ENCODE peak calls at places on chromosome 11, in eight cellular contexts. One of them, this sample, is unnamed. For H3K4me1, the result is how much of the 10 kb centered on the place peaks cover.

GRCh38 chr11:10318527-10318802 is 13.6 kb downstream of the ADM start:
- DNase-seq in fibroblast of lung: no peak
- DNase-seq in OCI-LY7: peak
- DNase-seq in pancreas: no peak
- DNase-seq in hepatocyte: no peak
- DNase-seq in CD8-positive, alpha-beta T cell: no peak
- DNase-seq in iPS DF 6.9: no peak
- DNase-seq in transverse colon: peak
- DNase-seq in this sample: no peak

GRCh38 chr11:96342131-96342970 is 644 bp downstream of the MAML2 start:
- DNase-seq in fibroblast of lung: peak
- DNase-seq in OCI-LY7: peak
- DNase-seq in pancreas: no peak
- DNase-seq in hepatocyte: no peak
- DNase-seq in CD8-positive, alpha-beta T cell: no peak
- DNase-seq in iPS DF 6.9: no peak
- DNase-seq in transverse colon: no peak
- DNase-seq in this sample: no peak

GRCh38 chr11:42205518-42205917 is 746.1 kb upstream of the LRRC4C start:
- DNase-seq in fibroblast of lung: no peak
- DNase-seq in OCI-LY7: no peak
- DNase-seq in pancreas: no peak
- DNase-seq in hepatocyte: peak
- DNase-seq in CD8-positive, alpha-beta T cell: no peak
- DNase-seq in iPS DF 6.9: no peak
- DNase-seq in transverse colon: no peak
- DNase-seq in this sample: no peak

GRCh38 chr11:108786281-108786990 is 121.6 kb downstream of the DDX10 start:
- DNase-seq in fibroblast of lung: peak
- DNase-seq in OCI-LY7: no peak
- DNase-seq in pancreas: no peak
- DNase-seq in hepatocyte: no peak
- DNase-seq in CD8-positive, alpha-beta T cell: no peak
- DNase-seq in iPS DF 6.9: no peak
- DNase-seq in transverse colon: no peak
- DNase-seq in this sample: no peak

GRCh38 chr11:1049431-1049891 is 12.9 kb upstream of the MUC6 start:
- DNase-seq in fibroblast of lung: no peak
- DNase-seq in OCI-LY7: no peak
- DNase-seq in pancreas: peak
- DNase-seq in hepatocyte: no peak
- DNase-seq in CD8-positive, alpha-beta T cell: no peak
- DNase-seq in iPS DF 6.9: no peak
- DNase-seq in transverse colon: no peak
- DNase-seq in this sample: no peak

GRCh38 chr11:112289588-112290461 is 29.2 kb upstream of the PLET1 start:
- DNase-seq in fibroblast of lung: peak
- DNase-seq in OCI-LY7: peak
- DNase-seq in pancreas: peak
- DNase-seq in hepatocyte: peak
- DNase-seq in CD8-positive, alpha-beta T cell: peak
- DNase-seq in iPS DF 6.9: no peak
- DNase-seq in transverse colon: peak
- DNase-seq in this sample: peak

GRCh38 chr11:80163011-80163410 is 722.2 kb upstream of the TENM4 start:
- DNase-seq in fibroblast of lung: peak
- DNase-seq in OCI-LY7: no peak
- DNase-seq in pancreas: no peak
- DNase-seq in hepatocyte: peak
- DNase-seq in CD8-positive, alpha-beta T cell: no peak
- DNase-seq in iPS DF 6.9: no peak
- DNase-seq in transverse colon: no peak
- DNase-seq in this sample: no peak

GRCh38 chr11:12276831-12277475 is 100.4 kb upstream of the PARVA start:
- DNase-seq in fibroblast of lung: no peak
- DNase-seq in OCI-LY7: no peak
- DNase-seq in pancreas: no peak
- DNase-seq in hepatocyte: no peak
- DNase-seq in CD8-positive, alpha-beta T cell: no peak
- DNase-seq in iPS DF 6.9: no peak
- DNase-seq in transverse colon: no peak
- DNase-seq in this sample: no peak

GRCh38 chr11:126930100-126930841 is 70.3 kb downstream of the KIRREL3 start:
- DNase-seq in fibroblast of lung: no peak
- DNase-seq in OCI-LY7: no peak
- DNase-seq in pancreas: no peak
- DNase-seq in hepatocyte: no peak
- DNase-seq in CD8-positive, alpha-beta T cell: no peak
- DNase-seq in iPS DF 6.9: no peak
- DNase-seq in transverse colon: no peak
- DNase-seq in this sample: no peak

GRCh38 chr11:95324826-95325225 is 93.8 kb upstream of the SESN3 start:
- DNase-seq in fibroblast of lung: no peak
- DNase-seq in OCI-LY7: no peak
- DNase-seq in pancreas: no peak
- DNase-seq in hepatocyte: no peak
- DNase-seq in CD8-positive, alpha-beta T cell: no peak
- DNase-seq in iPS DF 6.9: no peak
- DNase-seq in transverse colon: no peak
- DNase-seq in this sample: no peak

GRCh38 chr11:65078151-65078550 is 5.7 kb downstream of the CDCA5 start:
- DNase-seq in fibroblast of lung: peak
- DNase-seq in OCI-LY7: peak
- DNase-seq in pancreas: peak
- DNase-seq in hepatocyte: peak
- DNase-seq in CD8-positive, alpha-beta T cell: peak
- DNase-seq in iPS DF 6.9: peak
- DNase-seq in transverse colon: peak
- DNase-seq in this sample: no peak

GRCh38 chr11:77819921-77820564 is 479 bp downstream of the RSF1 start:
- DNase-seq in fibroblast of lung: peak
- DNase-seq in OCI-LY7: peak
- DNase-seq in pancreas: peak
- DNase-seq in hepatocyte: peak
- DNase-seq in CD8-positive, alpha-beta T cell: peak
- DNase-seq in iPS DF 6.9: peak
- DNase-seq in transverse colon: peak
- DNase-seq in this sample: peak

GRCh38 chr11:116732740-116733385 is 39.9 kb downstream of the BUD13 start:
- DNase-seq in fibroblast of lung: peak
- DNase-seq in OCI-LY7: peak
- DNase-seq in pancreas: peak
- DNase-seq in hepatocyte: peak
- DNase-seq in CD8-positive, alpha-beta T cell: peak
- DNase-seq in iPS DF 6.9: peak
- DNase-seq in transverse colon: peak
- DNase-seq in this sample: peak

GRCh38 chr11:75478690-75479597 is 45.9 kb upstream of the KLHL35 start:
- DNase-seq in fibroblast of lung: no peak
- DNase-seq in OCI-LY7: no peak
- DNase-seq in pancreas: no peak
- DNase-seq in hepatocyte: no peak
- DNase-seq in CD8-positive, alpha-beta T cell: no peak
- DNase-seq in iPS DF 6.9: no peak
- DNase-seq in transverse colon: no peak
- DNase-seq in this sample: no peak

GRCh38 chr11:88188251-88189030 is 13.2 kb upstream of the RAB38 start:
- DNase-seq in fibroblast of lung: no peak
- DNase-seq in OCI-LY7: no peak
- DNase-seq in pancreas: no peak
- DNase-seq in hepatocyte: peak
- DNase-seq in CD8-positive, alpha-beta T cell: no peak
- DNase-seq in iPS DF 6.9: no peak
- DNase-seq in transverse colon: no peak
- DNase-seq in this sample: no peak

GRCh38 chr11:35525501-35526175 is at the start of gene PAMR1:
- DNase-seq in fibroblast of lung: peak
- DNase-seq in OCI-LY7: no peak
- DNase-seq in pancreas: peak
- DNase-seq in hepatocyte: peak
- DNase-seq in CD8-positive, alpha-beta T cell: no peak
- DNase-seq in iPS DF 6.9: peak
- DNase-seq in transverse colon: peak
- DNase-seq in this sample: peak

GRCh38 chr11:38019072-38019775 is 1421.2 kb upstream of the RAG2 start:
- DNase-seq in fibroblast of lung: no peak
- DNase-seq in OCI-LY7: no peak
- DNase-seq in pancreas: no peak
- DNase-seq in hepatocyte: no peak
- DNase-seq in CD8-positive, alpha-beta T cell: no peak
- DNase-seq in iPS DF 6.9: peak
- DNase-seq in transverse colon: no peak
- DNase-seq in this sample: no peak

GRCh38 chr11:128397362-128397761 is 190.0 kb downstream of the ETS1 start:
- DNase-seq in fibroblast of lung: no peak
- DNase-seq in OCI-LY7: no peak
- DNase-seq in pancreas: no peak
- DNase-seq in hepatocyte: no peak
- DNase-seq in CD8-positive, alpha-beta T cell: no peak
- DNase-seq in iPS DF 6.9: no peak
- DNase-seq in transverse colon: no peak
- DNase-seq in this sample: no peak
- H3K4me1 ChIP-seq in fibroblast of lung: under half
- H3K4me1 ChIP-seq in OCI-LY7: under half
- H3K4me1 ChIP-seq in pancreas: under half
- H3K4me1 ChIP-seq in hepatocyte: under half
- H3K4me1 ChIP-seq in CD8-positive, alpha-beta T cell: under half
- H3K4me1 ChIP-seq in iPS DF 6.9: under half
- H3K4me1 ChIP-seq in transverse colon: under half
- H3K4me1 ChIP-seq in this sample: under half

GRCh38 chr11:64000740-64001514 is 14.7 kb downstream of the OTUB1 start:
- DNase-seq in fibroblast of lung: no peak
- DNase-seq in OCI-LY7: no peak
- DNase-seq in pancreas: no peak
- DNase-seq in hepatocyte: no peak
- DNase-seq in CD8-positive, alpha-beta T cell: no peak
- DNase-seq in iPS DF 6.9: no peak
- DNase-seq in transverse colon: no peak
- DNase-seq in this sample: no peak
- H3K27ac ChIP-seq in fibroblast of lung: no peak
- H3K27ac ChIP-seq in OCI-LY7: no peak
- H3K27ac ChIP-seq in pancreas: no peak
- H3K27ac ChIP-seq in hepatocyte: no peak
- H3K27ac ChIP-seq in CD8-positive, alpha-beta T cell: no peak
- H3K27ac ChIP-seq in iPS DF 6.9: no peak
- H3K27ac ChIP-seq in transverse colon: no peak
- H3K27ac ChIP-seq in this sample: no peak

GRCh38 chr11:69012092-69013008 is 696 bp downstream of the MRGPRF start:
- DNase-seq in fibroblast of lung: peak
- DNase-seq in OCI-LY7: no peak
- DNase-seq in pancreas: no peak
- DNase-seq in hepatocyte: no peak
- DNase-seq in CD8-positive, alpha-beta T cell: no peak
- DNase-seq in iPS DF 6.9: no peak
- DNase-seq in transverse colon: no peak
- DNase-seq in this sample: peak
- H3K4me1 ChIP-seq in fibroblast of lung: under half
- H3K4me1 ChIP-seq in OCI-LY7: under half
- H3K4me1 ChIP-seq in pancreas: under half
- H3K4me1 ChIP-seq in hepatocyte: half or more
- H3K4me1 ChIP-seq in CD8-positive, alpha-beta T cell: under half
- H3K4me1 ChIP-seq in iPS DF 6.9: under half
- H3K4me1 ChIP-seq in transverse colon: under half
- H3K4me1 ChIP-seq in this sample: under half

GRCh38 chr11:117993988-117994741 is 8.0 kb downstream of the IL10RA start:
- DNase-seq in fibroblast of lung: no peak
- DNase-seq in OCI-LY7: no peak
- DNase-seq in pancreas: no peak
- DNase-seq in hepatocyte: peak
- DNase-seq in CD8-positive, alpha-beta T cell: no peak
- DNase-seq in iPS DF 6.9: no peak
- DNase-seq in transverse colon: no peak
- DNase-seq in this sample: no peak
- H3K27ac ChIP-seq in fibroblast of lung: no peak
- H3K27ac ChIP-seq in OCI-LY7: no peak
- H3K27ac ChIP-seq in pancreas: no peak
- H3K27ac ChIP-seq in hepatocyte: no peak
- H3K27ac ChIP-seq in CD8-positive, alpha-beta T cell: no peak
- H3K27ac ChIP-seq in iPS DF 6.9: no peak
- H3K27ac ChIP-seq in transverse colon: peak
- H3K27ac ChIP-seq in this sample: no peak